ENCODE peak calls at places on chromosomes 7 and 10, in ten cellular contexts. L is HFFc6; B is GM12865; R is AG09319; Z is ELR; J is LHCN-M2; T is stimulated activated CD8-positive, alpha-beta memory T cell treated with anti-CD3 and anti-CD28 coated beads, Interleukin-2, amount 100 ng/mL, for 1 hour; W is posterior cingulate gyrus; A is heart right ventricle; I is amniotic stem cell. E is an unnamed sample.
A peak's percentile ranks its signal among the peaks of the same experiment; 100 is the strongest.

GRCh38 chr10:29539398-29539797 is 95.4 kb downstream of the SVIL start:
- DNase-seq in L (no peak), B (no peak), R (no peak), Z (no peak), J (no peak), T (no peak), W (no peak), A (no peak), I (no peak), E (no peak)

GRCh38 chr10:69979177-69979576 is 73.5 kb upstream of the MACROH2A2 start:
- DNase-seq in L (no peak), B (no peak), R (no peak), Z (no peak), J (no peak), T (no peak), W (no peak), A (no peak), I (no peak), E (no peak)

GRCh38 chr7:21869785-21870402 is 75.8 kb downstream of the CDCA7L start:
- DNase-seq in L (peak; percentile 38), B (no peak), R (no peak), Z (peak; percentile 12), J (no peak), T (no peak), W (no peak), A (no peak), I (no peak), E (peak; percentile 30)

GRCh38 chr10:260819-261429 is 125.7 kb downstream of the ZMYND11 start:
- DNase-seq in L (no peak), B (no peak), R (no peak), Z (no peak), J (no peak), T (no peak), W (no peak), A (no peak), I (no peak), E (no peak)

GRCh38 chr10:35462491-35462934 is 126.2 kb downstream of the CCNY start:
- DNase-seq in L (no peak), B (peak; percentile 67), R (no peak), Z (no peak), J (peak; percentile 42), T (no peak), W (no peak), A (no peak), I (no peak), E (no peak)

GRCh38 chr10:118799779-118800178 is 45.0 kb upstream of the CACUL1 start:
- DNase-seq in L (peak; percentile 6), B (no peak), R (no peak), Z (peak; percentile 72), J (peak; percentile 61), T (no peak), W (no peak), A (no peak), I (no peak), E (peak; percentile 62)

GRCh38 chr10:72079356-72079755 is 9.0 kb downstream of the SPOCK2 start:
- DNase-seq in L (no peak), B (peak; percentile 44), R (no peak), Z (no peak), J (no peak), T (peak; percentile 67), W (peak; percentile 64), A (no peak), I (no peak), E (no peak)

GRCh38 chr7:128937647-128938523 is at the start of gene IRF5:
- DNase-seq in L (no peak), B (peak; percentile 84), R (no peak), Z (peak; percentile 14), J (peak; percentile 11), T (no peak), W (no peak), A (no peak), I (no peak), E (no peak)

GRCh38 chr7:123622660-123623386 is 21.2 kb downstream of the ASB15 start:
- DNase-seq in L (no peak), B (no peak), R (no peak), Z (no peak), J (peak; percentile 52), T (no peak), W (no peak), A (peak; percentile 30), I (no peak), E (no peak)

GRCh38 chr10:34520510-34520909 is 294.6 kb downstream of the PARD3 start:
- DNase-seq in L (no peak), B (no peak), R (no peak), Z (no peak), J (no peak), T (no peak), W (no peak), A (no peak), I (no peak), E (no peak)

GRCh38 chr10:63637833-63638443 is 116.7 kb downstream of the REEP3 start:
- DNase-seq in L (no peak), B (no peak), R (no peak), Z (no peak), J (no peak), T (no peak), W (no peak), A (no peak), I (no peak), E (no peak)

GRCh38 chr10:23742368-23742767 is 303.5 kb downstream of the OTUD1 start:
- DNase-seq in L (no peak), B (peak; percentile 51), R (no peak), Z (no peak), J (no peak), T (no peak), W (no peak), A (no peak), I (no peak), E (no peak)

GRCh38 chr10:69786791-69787190 is 14.9 kb upstream of the COL13A1 start:
- DNase-seq in L (peak; percentile 55), B (peak; percentile 11), R (no peak), Z (peak; percentile 71), J (peak; percentile 28), T (no peak), W (no peak), A (no peak), I (no peak), E (peak; percentile 57)

GRCh38 chr7:44277391-44277790 is 48.0 kb downstream of the CAMK2B start:
- DNase-seq in L (no peak), B (no peak), R (no peak), Z (no peak), J (no peak), T (no peak), W (no peak), A (no peak), I (no peak), E (no peak)

GRCh38 chr7:2979276-2979675 is 64.4 kb downstream of the CARD11 start:
- DNase-seq in L (no peak), B (peak; percentile 44), R (no peak), Z (no peak), J (no peak), T (no peak), W (no peak), A (no peak), I (no peak), E (no peak)

GRCh38 chr10:34384363-34384762 is 430.7 kb downstream of the PARD3 start:
- DNase-seq in L (no peak), B (no peak), R (no peak), Z (no peak), J (no peak), T (no peak), W (no peak), A (no peak), I (no peak), E (no peak)

GRCh38 chr7:31938650-31939049 is 131.6 kb downstream of the PDE1C start:
- DNase-seq in L (no peak), B (no peak), R (no peak), Z (peak; percentile 90), J (peak; percentile 3), T (no peak), W (no peak), A (no peak), I (no peak), E (peak; percentile 61)

GRCh38 chr7:77253151-77253550 is 53.5 kb upstream of the FGL2 start:
- DNase-seq in L (no peak), B (no peak), R (no peak), Z (no peak), J (no peak), T (no peak), W (no peak), A (no peak), I (no peak), E (peak; percentile 19)

GRCh38 chr10:67043041-67043440 is 117.2 kb downstream of the LRRTM3 start:
- DNase-seq in L (no peak), B (no peak), R (no peak), Z (no peak), J (no peak), T (no peak), W (no peak), A (no peak), I (no peak), E (no peak)

GRCh38 chr7:139618482-139619366 is 95.2 kb downstream of the CLEC2L start:
- DNase-seq in L (peak; percentile 38), B (peak; percentile 31), R (peak; percentile 8), Z (peak; percentile 53), J (peak; percentile 58), T (no peak), W (peak; percentile 64), A (peak; percentile 39), I (no peak), E (peak; percentile 38)

GRCh38 chr7:101410743-101411476 is 48.2 kb downstream of the COL26A1 start:
- DNase-seq in L (peak; percentile 6), B (peak; percentile 35), R (no peak), Z (peak; percentile 43), J (peak; percentile 26), T (peak; percentile 7), W (no peak), A (peak; percentile 29), I (no peak), E (peak; percentile 32)

GRCh38 chr7:26860361-26860760 is 4.0 kb downstream of the SKAP2 start:
- DNase-seq in L (no peak), B (no peak), R (no peak), Z (peak; percentile 32), J (peak; percentile 47), T (no peak), W (no peak), A (no peak), I (no peak), E (peak; percentile 39)

GRCh38 chr10:6607778-6608177 is 27.7 kb upstream of the PRKCQ start:
- DNase-seq in L (no peak), B (no peak), R (no peak), Z (no peak), J (no peak), T (no peak), W (peak; percentile 52), A (no peak), I (no peak), E (no peak)

GRCh38 chr7:11754123-11754522 is 77.9 kb downstream of the THSD7A start:
- DNase-seq in L (no peak), B (peak; percentile 50), R (no peak), Z (no peak), J (no peak), T (no peak), W (no peak), A (no peak), I (no peak), E (no peak)

GRCh38 chr7:5701085-5701914 is 80.2 kb downstream of the RNF216 start:
- DNase-seq in L (no peak), B (peak; percentile 89), R (no peak), Z (peak; percentile 53), J (peak; percentile 47), T (no peak), W (no peak), A (no peak), I (no peak), E (peak; percentile 58)

GRCh38 chr10:4982764-4983226 is 19.6 kb downstream of the AKR1C1 start:
- DNase-seq in L (no peak), B (no peak), R (no peak), Z (peak; percentile 30), J (peak; percentile 63), T (no peak), W (no peak), A (no peak), I (no peak), E (no peak)

GRCh38 chr10:35341521-35341920 is 5.2 kb downstream of the CCNY start:
- DNase-seq in L (no peak), B (peak; percentile 89), R (no peak), Z (no peak), J (no peak), T (no peak), W (no peak), A (no peak), I (no peak), E (no peak)

GRCh38 chr10:49471532-49471931 is 67.4 kb downstream of the ERCC6 start:
- DNase-seq in L (no peak), B (no peak), R (no peak), Z (no peak), J (no peak), T (no peak), W (no peak), A (no peak), I (no peak), E (no peak)